ENCODE peak calls at places on chromosomes 2 and 18, in four cellular contexts. B is HepG2, E is GM12878, D is H1. T is an unnamed sample.

GRCh38 chr2:236052926-236053846 is 115.0 kb downstream of the GBX2 start:
- DNase-seq in B (no peak), E (no peak), D (peak; percentile 69), T (peak; percentile 73)

GRCh38 chr18:77344777-77345507 is 95.3 kb downstream of the GALR1 start:
- DNase-seq in B (no peak), E (no peak), D (no peak), T (no peak)

GRCh38 chr2:62014102-62014501 is 108.6 kb downstream of the COMMD1 start:
- DNase-seq in B (peak; percentile 38), E (no peak), D (no peak), T (no peak)

GRCh38 chr2:126302043-126302442 is 353.9 kb upstream of the GYPC start:
- DNase-seq in B (no peak), E (no peak), D (no peak), T (no peak)

GRCh38 chr2:156005531-156005930 is 327.0 kb downstream of the NR4A2 start:
- DNase-seq in B (no peak), E (no peak), D (no peak), T (no peak)

GRCh38 chr2:63012541-63012940 is 38.1 kb upstream of the OTX1 start:
- DNase-seq in B (no peak), E (no peak), D (no peak), T (no peak)

GRCh38 chr2:16251511-16252205 is 311.3 kb downstream of the MYCN start:
- DNase-seq in B (no peak), E (no peak), D (peak; percentile 35), T (no peak)

GRCh38 chr18:76376225-76376624 is 118.8 kb downstream of the ZNF516 start:
- DNase-seq in B (peak; percentile 72), E (no peak), D (no peak), T (no peak)

GRCh38 chr18:3625717-3626091 is 175.7 kb downstream of the TGIF1 start:
- DNase-seq in B (no peak), E (no peak), D (no peak), T (no peak)

GRCh38 chr2:225660262-225661091 is 261.0 kb downstream of the NYAP2 start:
- DNase-seq in B (peak; percentile 53), E (peak; percentile 9), D (peak; percentile 82), T (peak; percentile 51)

GRCh38 chr18:51342815-51343214 is 145.3 kb upstream of the MEX3C start:
- DNase-seq in B (peak; percentile 7), E (no peak), D (no peak), T (no peak)

GRCh38 chr2:185785851-185786473 is 47.4 kb downstream of the FSIP2 start:
- DNase-seq in B (no peak), E (no peak), D (no peak), T (no peak)

GRCh38 chr18:33579147-33579867 is 1.3 kb downstream of the ASXL3 start:
- DNase-seq in B (no peak), E (no peak), D (no peak), T (no peak)

GRCh38 chr18:48031011-48031480 is 100.6 kb upstream of the SMAD2 start:
- DNase-seq in B (peak; percentile 48), E (no peak), D (peak; percentile 52), T (peak; percentile 50)

GRCh38 chr2:189091253-189091652 is 88.3 kb downstream of the COL5A2 start:
- DNase-seq in B (no peak), E (no peak), D (no peak), T (no peak)

GRCh38 chr2:189097934-189098333 is 81.6 kb downstream of the COL5A2 start:
- DNase-seq in B (no peak), E (no peak), D (no peak), T (no peak)

GRCh38 chr2:189102735-189103134 is 76.8 kb downstream of the COL5A2 start:
- DNase-seq in B (no peak), E (no peak), D (no peak), T (no peak)

GRCh38 chr2:189092936-189093335 is 86.6 kb downstream of the COL5A2 start:
- DNase-seq in B (no peak), E (no peak), D (no peak), T (no peak)

GRCh38 chr2:189096769-189097447 is 82.7 kb downstream of the COL5A2 start:
- DNase-seq in B (peak; percentile 47), E (no peak), D (no peak), T (no peak)
- H3K9ac ChIP-seq in B (no peak overlapping the region), E (no peak overlapping the region), D (no peak overlapping the region), T (no peak overlapping the region)

DNA sequence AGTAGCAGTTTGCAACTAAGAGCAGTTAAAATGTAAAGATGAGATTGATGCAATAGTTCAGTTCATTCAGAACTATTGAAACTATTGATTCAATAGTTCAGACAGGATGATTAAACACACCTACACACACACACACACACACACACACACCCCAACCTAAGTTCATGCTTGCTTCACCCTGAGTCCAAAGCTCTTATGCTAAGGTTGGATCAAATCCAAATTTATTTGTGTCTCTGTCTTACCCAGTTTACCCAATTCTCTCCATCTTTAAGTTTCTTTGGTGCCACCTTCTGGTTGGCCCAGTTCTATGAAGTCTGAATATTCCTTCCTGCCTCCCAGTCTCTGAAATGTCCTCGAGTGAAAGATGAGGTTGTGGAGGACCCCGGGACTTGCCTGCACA is 5.1 kb downstream of the SERPINB8 start:
- DNase-seq in B (peak; percentile 20), E (no peak), D (no peak), T (no peak)
- TF ChIP-seq SUZ12 in B (no peak), E (no peak), D (no peak), T (no peak)

GRCh38 chr2:216370961-216371633 is 1.2 kb downstream of the MARCHF4 start:
- DNase-seq in B (no peak), E (no peak), D (peak; percentile 76), T (no peak)
- H3K9ac ChIP-seq in B (no peak overlapping the region), E (no peak overlapping the region), D (no peak overlapping the region), T (peak overlapping the region; percentile 58)

GRCh38 chr2:111975053-111975552 is 76.7 kb downstream of the MERTK start:
- DNase-seq in B (peak; percentile 75), E (no peak), D (peak; percentile 23), T (no peak)
- TF ChIP-seq SUZ12 in B (no peak), E (no peak), D (no peak), T (no peak)

GRCh38 chr2:10331033-10331701 is 28.5 kb downstream of the HPCAL1 start:
- DNase-seq in B (no peak), E (peak; percentile 40), D (no peak), T (no peak)
- H3K9ac ChIP-seq in B (no peak overlapping the region), E (peak overlapping the region; percentile 56), D (no peak overlapping the region), T (peak overlapping the region; percentile 67)

DNA sequence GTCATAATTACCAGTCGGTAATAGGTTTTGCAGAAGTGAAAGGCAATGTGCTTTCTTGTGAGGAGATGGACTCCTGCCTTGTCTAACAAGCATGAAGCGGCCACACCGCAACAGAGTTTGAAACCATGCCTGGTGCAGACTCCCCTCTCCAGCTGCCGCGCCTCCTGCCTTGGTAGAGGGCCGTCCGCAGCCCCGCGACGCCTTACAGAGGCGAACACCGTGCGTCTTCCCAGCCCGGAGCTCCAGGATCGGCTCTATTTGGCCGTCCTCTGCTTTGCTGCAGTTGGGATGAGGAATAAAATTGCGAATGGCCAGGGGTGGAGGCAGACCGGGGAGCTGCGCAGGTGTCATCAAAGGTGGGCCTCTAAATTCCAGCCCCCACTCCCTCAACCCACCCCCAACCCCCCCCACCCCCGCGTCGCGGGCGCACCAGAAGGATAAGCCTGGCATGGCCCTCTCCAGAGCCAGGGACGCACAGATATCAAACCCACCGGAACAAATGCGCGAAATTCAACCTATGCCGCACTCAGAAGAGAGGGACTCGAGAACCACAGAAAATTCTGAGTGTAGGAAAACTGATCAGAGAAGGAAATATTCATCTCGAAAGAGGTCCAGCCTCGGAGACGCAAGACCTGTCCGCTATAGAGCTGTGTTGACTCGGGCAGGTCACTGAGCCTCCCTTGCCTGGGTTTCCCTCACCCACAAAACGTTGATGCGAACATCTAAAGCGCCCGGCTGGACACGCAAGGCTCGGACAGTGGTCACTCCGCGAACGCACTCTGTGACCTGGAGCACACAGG is 1.1 kb downstream of the TRABD2A start:
- DNase-seq in B (no peak), E (no peak), D (peak; percentile 65), T (no peak)
- TF ChIP-seq SUZ12 in B (no peak), E (no peak), D (peak; percentile 79), T (no peak)

GRCh38 chr2:10264506-10265327 is 38.0 kb upstream of the HPCAL1 start:
- DNase-seq in B (no peak), E (no peak), D (no peak), T (no peak)
- H3K9ac ChIP-seq in B (no peak overlapping the region), E (no peak overlapping the region), D (no peak overlapping the region), T (no peak overlapping the region)

GRCh38 chr18:26745288-26745975 is 120.1 kb downstream of the AQP4 start:
- DNase-seq in B (no peak), E (no peak), D (no peak), T (no peak)

GRCh38 chr18:26741041-26741440 is 124.5 kb downstream of the AQP4 start:
- DNase-seq in B (no peak), E (no peak), D (no peak), T (no peak)

GRCh38 chr18:26747131-26747475 is 118.4 kb downstream of the AQP4 start:
- DNase-seq in B (no peak), E (no peak), D (no peak), T (no peak)

GRCh38 chr18:26746284-26747130 is 119.0 kb downstream of the AQP4 start:
- DNase-seq in B (peak; percentile 10), E (no peak), D (no peak), T (no peak)
- TF ChIP-seq SUZ12 in B (no peak), E (no peak), D (no peak), T (no peak)

T was measured in NT2/D1.